ENCODE peak calls at places on chromosomes 2 and 18, in four cellular contexts. V is HepG2, N is K562, L is GM12878. J is an unnamed sample.

GRCh38 chr18:3221496-3221895 is 1.7 kb upstream of the MYOM1 start:
- DNase-seq in V (no peak), N (no peak), L (no peak), J (no peak)

GRCh38 chr2:225010804-225011203 is 31.5 kb downstream of the DOCK10 start:
- DNase-seq in N (no peak), V (no peak), L (no peak), J (no peak)

GRCh38 chr2:205762883-205763282 is 80.6 kb downstream of the NRP2 start:
- DNase-seq in N (no peak), V (no peak), L (no peak), J (no peak)

GRCh38 chr18:64019922-64020756 is 50.3 kb downstream of the SERPINB8 start:
- DNase-seq in N (no peak), V (no peak), L (no peak), J (no peak)

GRCh38 chr18:65287642-65288041 is 463.2 kb upstream of the CDH7 start:
- DNase-seq in L (no peak), N (no peak), V (no peak), J (no peak)

GRCh38 chr2:85288244-85288725 is 39.5 kb downstream of the TGOLN2 start:
- DNase-seq in N (no peak), L (no peak), V (no peak), J (no peak)

GRCh38 chr2:68767031-68767961 is 32.7 kb downstream of the ARHGAP25 start:
- DNase-seq in L (no peak), V (no peak), N (no peak), J (no peak)

GRCh38 chr2:105377871-105378270 is 21.0 kb downstream of the FHL2 start:
- DNase-seq in L (no peak), N (no peak), V (no peak), J (peak; percentile 64)

GRCh38 chr2:113734187-113734586 is 22.3 kb downstream of the SLC35F5 start:
- DNase-seq in V (no peak), N (no peak), L (peak; percentile 12), J (no peak)

GRCh38 chr2:215660687-215661086 is 224.8 kb upstream of the FN1 start:
- DNase-seq in L (no peak), V (no peak), N (no peak), J (no peak)

GRCh38 chr2:159612255-159612901 is 4.0 kb downstream of the BAZ2B start:
- DNase-seq in N (peak; percentile 16), V (no peak), L (no peak), J (peak; percentile 27)

GRCh38 chr2:29119211-29119610 is 4.0 kb downstream of the CLIP4 start:
- DNase-seq in N (no peak), V (no peak), L (no peak), J (no peak)

GRCh38 chr18:62807406-62807805 is 92.1 kb downstream of the PHLPP1 start:
- DNase-seq in L (no peak), V (no peak), N (no peak), J (no peak)
- TF ChIP-seq RFX5 in L (no peak), V (no peak), N (no peak), J (no peak)

GRCh38 chr2:23584054-23584745 is 199.2 kb downstream of the KLHL29 start:
- DNase-seq in V (no peak), N (no peak), L (no peak), J (no peak)

GRCh38 chr2:23583467-23583866 is 198.5 kb downstream of the KLHL29 start:
- DNase-seq in L (no peak), N (no peak), V (no peak), J (no peak)

GRCh38 chr2:23574919-23575654 is 190.1 kb downstream of the KLHL29 start:
- DNase-seq in N (no peak), V (no peak), L (no peak), J (no peak)

GRCh38 chr2:23579674-23580073 is 194.7 kb downstream of the KLHL29 start:
- DNase-seq in L (no peak), V (no peak), N (no peak), J (no peak)

GRCh38 chr2:23578964-23579671 is 194.1 kb downstream of the KLHL29 start:
- DNase-seq in L (no peak), N (no peak), V (no peak), J (no peak)
- TF ChIP-seq FOXM1 in L (no peak), N (no peak), V (no peak), J (no peak)

GRCh38 chr2:233051241-233052149 is 8.6 kb upstream of the INPP5D start:
- DNase-seq in N (peak; percentile 45), L (no peak), V (no peak), J (no peak)

GRCh38 chr2:233058717-233059546 is 1.2 kb upstream of the INPP5D start:
- DNase-seq in L (no peak), N (no peak), V (no peak), J (no peak)

GRCh38 chr2:233055362-233055761 is 4.8 kb upstream of the INPP5D start:
- DNase-seq in V (no peak), N (no peak), L (no peak), J (no peak)

GRCh38 chr2:233056961-233057605 is 3.1 kb upstream of the INPP5D start:
- DNase-seq in V (no peak), N (no peak), L (no peak), J (no peak)

DNA sequence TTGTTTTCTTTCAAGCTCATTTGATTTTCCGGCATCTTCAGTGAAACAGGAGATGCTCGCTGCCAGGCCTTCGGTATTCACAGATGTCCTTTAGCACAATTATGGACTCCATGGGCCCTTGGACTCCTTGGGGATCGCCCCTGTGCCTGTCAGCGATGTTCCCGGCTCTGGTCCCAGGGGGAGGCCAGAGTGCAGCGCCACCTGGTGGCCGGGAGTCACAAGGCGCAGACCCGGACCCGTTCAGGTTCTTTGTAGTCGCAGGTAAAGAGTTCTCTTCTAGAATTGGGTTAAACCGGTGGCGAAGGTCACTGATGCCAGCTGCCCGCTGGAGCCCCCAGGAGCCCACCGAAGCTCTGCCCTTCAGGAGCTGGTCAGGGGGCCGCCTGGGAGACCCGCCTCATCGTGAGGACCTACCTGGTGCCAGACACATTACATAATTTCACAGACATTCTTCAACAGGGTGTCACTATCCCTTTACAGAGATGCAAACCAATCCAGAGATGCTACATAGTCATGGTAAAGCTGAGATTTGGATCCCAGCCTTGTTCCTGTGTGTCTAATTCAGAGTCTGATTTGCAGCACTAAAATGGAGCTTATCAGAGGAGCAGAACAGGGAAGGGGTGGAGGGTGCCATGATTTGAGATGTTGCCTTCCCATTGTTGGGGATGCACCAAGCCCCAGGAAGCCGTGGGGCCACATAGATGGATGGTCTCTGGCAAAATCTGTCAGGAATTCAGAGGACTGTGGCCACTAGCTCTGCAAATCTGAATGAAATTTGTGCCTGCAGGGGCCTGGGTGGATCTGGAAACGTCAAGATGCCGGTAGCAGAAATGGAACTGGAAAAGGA is 6.0 kb upstream of the INPP5D start:
- DNase-seq in V (peak; percentile 43), L (no peak), N (peak; percentile 84), J (peak; percentile 92)
- TF ChIP-seq RFX5 in V (no peak), L (no peak), N (no peak), J (no peak)

GRCh38 chr2:202758638-202759037 is 112.9 kb downstream of the ICA1L start:
- DNase-seq in N (no peak), L (no peak), V (no peak), J (no peak)

GRCh38 chr2:202765435-202765834 is 106.1 kb downstream of the ICA1L start:
- DNase-seq in N (no peak), V (no peak), L (no peak), J (no peak)

GRCh38 chr2:202764991-202765390 is 106.6 kb downstream of the ICA1L start:
- DNase-seq in N (no peak), V (no peak), L (no peak), J (no peak)

GRCh38 chr2:202760848-202761247 is 110.7 kb downstream of the ICA1L start:
- DNase-seq in V (no peak), L (no peak), N (no peak), J (no peak)

GRCh38 chr2:202762546-202762945 is 109.0 kb downstream of the ICA1L start:
- DNase-seq in N (no peak), L (no peak), V (no peak), J (no peak)
- TF ChIP-seq FOXM1 in N (no peak), L (no peak), V (no peak), J (no peak)

GRCh38 chr2:117091026-117091425 is 723.5 kb upstream of the DDX18 start:
- DNase-seq in L (no peak), V (no peak), N (no peak), J (no peak)
- TF ChIP-seq RFX5 in L (no peak), V (no peak), N (no peak), J (no peak)

GRCh38 chr2:240963065-240963375 is 35.4 kb upstream of the SNED1 start:
- DNase-seq in N (no peak), V (no peak), L (no peak), J (no peak)
- TF ChIP-seq FOXM1 in N (no peak), V (no peak), L (no peak), J (no peak)

DNA sequence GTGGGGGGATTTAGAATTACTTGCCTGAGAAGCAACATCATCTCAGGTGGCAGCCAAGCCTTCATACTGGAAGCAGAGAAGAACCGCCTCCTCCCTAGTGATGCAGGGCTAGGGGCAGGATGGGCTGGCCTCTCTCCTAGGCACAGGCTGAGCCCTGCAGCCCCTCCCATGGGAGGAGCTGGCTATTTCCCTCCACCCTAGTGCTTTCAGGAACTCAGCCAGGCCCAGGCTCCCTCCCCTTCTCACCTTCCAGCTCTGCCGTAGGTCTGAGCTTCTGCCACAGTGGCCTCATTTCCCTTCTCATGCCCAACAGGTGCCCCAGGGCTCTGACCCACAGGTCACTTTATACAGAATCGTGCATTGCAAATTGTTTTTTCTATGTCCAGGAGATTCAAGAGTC is 31.0 kb downstream of the CENPA start:
- DNase-seq in L (no peak), V (no peak), N (peak; percentile 23), J (peak; percentile 51)
- TF ChIP-seq RFX5 in L (no peak), V (no peak), N (no peak), J (no peak)

J was measured in SK-N-SH.